ENCODE peak calls at places on chromosome 9, in eight cellular contexts. K is H54; U is NCI-H2029; J is effector memory CD8-positive, alpha-beta T cell; L is GM13977; N is RWPE1; E is AG04449; H is iris pigment epithelial cell. Y is an unnamed sample.

GRCh38 chr9:105392531-105392930 is 55.3 kb upstream of the FSD1L start:
- DNase-seq in K (no peak), U (no peak), J (no peak), L (no peak), N (no peak), E (no peak), H (no peak), Y (no peak)

GRCh38 chr9:122116040-122116439 is 22.9 kb upstream of the TTLL11 start:
- DNase-seq in K (no peak), U (no peak), J (no peak), L (no peak), N (no peak), E (no peak), H (no peak), Y (no peak)

GRCh38 chr9:33752130-33752637 is 43.2 kb upstream of the PRSS3 start:
- DNase-seq in K (no peak), U (no peak), J (no peak), L (no peak), N (no peak), E (no peak), H (no peak), Y (no peak)

GRCh38 chr9:27352457-27353188 is 55.7 kb upstream of the EQTN start:
- DNase-seq in K (no peak), U (no peak), J (no peak), L (no peak), N (no peak), E (no peak), H (no peak), Y (no peak)

GRCh38 chr9:95130484-95130883 is 187.0 kb downstream of the FANCC start:
- DNase-seq in K (no peak), U (no peak), J (no peak), L (no peak), N (no peak), E (no peak), H (no peak), Y (no peak)

GRCh38 chr9:89311346-89312153 is 555 bp downstream of the CKS2 start:
- DNase-seq in K (no peak), U (no peak), J (no peak), L (no peak), N (peak; percentile 13), E (no peak), H (no peak), Y (peak; percentile 17)

GRCh38 chr9:61674465-61674864 is 484.6 kb downstream of the SPATA31A7 start:
- DNase-seq in K (no peak), U (no peak), J (no peak), L (no peak), N (no peak), E (no peak), H (no peak), Y (no peak)

GRCh38 chr9:18233776-18234445 is 240.0 kb upstream of the ADAMTSL1 start:
- DNase-seq in K (no peak), U (no peak), J (no peak), L (no peak), N (no peak), E (no peak), H (no peak), Y (no peak)

GRCh38 chr9:121362813-121363585 is 7.1 kb downstream of the STOM start:
- DNase-seq in K (no peak), U (no peak), J (no peak), L (no peak), N (peak; percentile 60), E (peak; percentile 55), H (peak; percentile 83), Y (no peak)

GRCh38 chr9:76676857-76677256 is 87.4 kb upstream of the PCA3 start:
- DNase-seq in K (no peak), U (peak; percentile 59), J (no peak), L (no peak), N (no peak), E (no peak), H (no peak), Y (no peak)

GRCh38 chr9:36213989-36214388 is 23.3 kb downstream of the CLTA start:
- DNase-seq in K (no peak), U (no peak), J (no peak), L (no peak), N (no peak), E (no peak), H (no peak), Y (no peak)

GRCh38 chr9:87889882-87890252 is 7.2 kb downstream of the SPATA31E1 start:
- DNase-seq in K (no peak), U (no peak), J (no peak), L (no peak), N (no peak), E (no peak), H (no peak), Y (no peak)

GRCh38 chr9:88880194-88880593 is 111.1 kb upstream of the S1PR3 start:
- DNase-seq in K (no peak), U (no peak), J (no peak), L (no peak), N (no peak), E (no peak), H (no peak), Y (no peak)

GRCh38 chr9:976805-977360 is 428 bp downstream of the DMRT3 start:
- DNase-seq in K (no peak), U (peak; percentile 48), J (no peak), L (peak; percentile 56), N (no peak), E (no peak), H (no peak), Y (no peak)

GRCh38 chr9:121261107-121261460 is 6.9 kb upstream of the GSN start:
- DNase-seq in K (no peak), U (peak; percentile 78), J (no peak), L (no peak), N (no peak), E (no peak), H (no peak), Y (no peak)

GRCh38 chr9:84212224-84212623 is 128.3 kb downstream of the SLC28A3 start:
- DNase-seq in K (no peak), U (no peak), J (no peak), L (no peak), N (no peak), E (no peak), H (no peak), Y (no peak)

GRCh38 chr9:107707915-107708441 is 218.4 kb upstream of the KLF4 start:
- DNase-seq in K (no peak), U (peak; percentile 16), J (no peak), L (no peak), N (no peak), E (no peak), H (peak; percentile 54), Y (no peak)

GRCh38 chr9:100377015-100377414 is 24.3 kb upstream of the TEX10 start:
- DNase-seq in K (no peak), U (no peak), J (no peak), L (no peak), N (no peak), E (no peak), H (peak; percentile 25), Y (no peak)

Y was measured in ACHN.